ENCODE peak calls at places on chromosomes 1 and 21, in ten cellular contexts. I is breast epithelium, Q is GM23338, E is stomach, T is spleen, B is suprapubic skin, A is Panc1, W is transverse colon, X is HCT116, J is HepG2. D is an unnamed sample. For H3K4me1, the result is how much of the 10 kb centered on the place peaks cover.

GRCh38 chr1:151720974-151721787 is at the start of gene RIIAD1:
- DNase-seq in I (no peak), Q (peak), E (peak), T (peak), B (no peak), A (no peak), W (no peak), X (no peak), J (no peak), D (peak)

GRCh38 chr1:226679853-226680516 is 59.1 kb downstream of the ITPKB start:
- DNase-seq in I (peak), Q (peak), E (peak), T (peak), B (peak), A (no peak), W (peak), X (no peak), J (no peak), D (peak)

GRCh38 chr1:119316870-119317416 is 51.6 kb upstream of the HAO2 start:
- DNase-seq in I (no peak), Q (peak), E (no peak), T (no peak), B (no peak), A (no peak), W (no peak), X (peak), J (no peak), D (no peak)

GRCh38 chr1:185375583-185375982 is 58.5 kb upstream of the IVNS1ABP start:
- DNase-seq in I (no peak), Q (no peak), E (peak), T (peak), B (no peak), A (no peak), W (no peak), X (no peak), J (no peak), D (no peak)

GRCh38 chr21:26130249-26130896 is 40.2 kb downstream of the APP start:
- DNase-seq in I (no peak), Q (no peak), E (no peak), T (no peak), B (no peak), A (no peak), W (no peak), X (no peak), J (no peak), D (no peak)

GRCh38 chr1:66834926-66835325 is 33.9 kb upstream of the INSL5 start:
- DNase-seq in I (no peak), Q (no peak), E (no peak), T (no peak), B (no peak), A (no peak), W (no peak), X (no peak), J (no peak), D (no peak)

GRCh38 chr1:91673603-91674002 is 173.0 kb downstream of the CDC7 start:
- DNase-seq in I (no peak), Q (no peak), E (no peak), T (no peak), B (no peak), A (no peak), W (no peak), X (no peak), J (no peak), D (no peak)

GRCh38 chr1:152118915-152119314 is 3.7 kb upstream of the TCHH start:
- DNase-seq in I (no peak), Q (no peak), E (no peak), T (no peak), B (no peak), A (no peak), W (no peak), X (no peak), J (no peak), D (no peak)

GRCh38 chr21:36127250-36127904 is 7.5 kb upstream of the CBR3 start:
- DNase-seq in I (no peak), Q (no peak), E (peak), T (no peak), B (no peak), A (no peak), W (no peak), X (no peak), J (peak), D (no peak)

GRCh38 chr1:185073725-185074124 is 28.4 kb downstream of the RNF2 start:
- DNase-seq in I (no peak), Q (no peak), E (no peak), T (no peak), B (no peak), A (no peak), W (no peak), X (no peak), J (no peak), D (no peak)

GRCh38 chr1:110185181-110185580 is 24.9 kb upstream of the KCNC4 start:
- DNase-seq in I (no peak), Q (no peak), E (no peak), T (no peak), B (no peak), A (no peak), W (no peak), X (no peak), J (no peak), D (no peak)

GRCh38 chr1:31954607-31955283 is 16.6 kb upstream of the PTP4A2 start:
- DNase-seq in I (peak), Q (no peak), E (peak), T (peak), B (peak), A (no peak), W (peak), X (peak), J (peak), D (peak)

GRCh38 chr1:74858136-74858535 is 125.2 kb downstream of the TYW3 start:
- DNase-seq in I (no peak), Q (no peak), E (no peak), T (no peak), B (no peak), A (no peak), W (no peak), X (no peak), J (no peak), D (no peak)

GRCh38 chr1:8586438-8586837 is 231.0 kb downstream of the RERE start:
- DNase-seq in I (no peak), Q (no peak), E (no peak), T (no peak), B (no peak), A (no peak), W (no peak), X (no peak), J (no peak), D (no peak)

GRCh38 chr1:162397943-162398560 is 13.9 kb downstream of the SH2D1B start:
- DNase-seq in I (no peak), Q (no peak), E (no peak), T (no peak), B (no peak), A (no peak), W (no peak), X (no peak), J (no peak), D (no peak)

GRCh38 chr1:108877858-108878257 is 1.1 kb downstream of the GPSM2 start:
- DNase-seq in I (no peak), Q (no peak), E (no peak), T (no peak), B (no peak), A (no peak), W (no peak), X (no peak), J (no peak), D (no peak)

GRCh38 chr1:203178083-203178482 is 2.5 kb upstream of the MYBPH start:
- DNase-seq in I (peak), Q (no peak), E (no peak), T (peak), B (peak), A (no peak), W (no peak), X (peak), J (peak), D (no peak)

GRCh38 chr1:240109920-240110685 is 18.4 kb downstream of the FMN2 start:
- DNase-seq in I (no peak), Q (no peak), E (no peak), T (no peak), B (no peak), A (no peak), W (no peak), X (no peak), J (no peak), D (no peak)

GRCh38 chr1:182974792-182975191 is 21.8 kb upstream of the SHCBP1L start:
- DNase-seq in I (no peak), Q (peak), E (no peak), T (no peak), B (no peak), A (no peak), W (no peak), X (no peak), J (no peak), D (no peak)

GRCh38 chr1:156527584-156527983 is 27.0 kb upstream of the MEF2D start:
- DNase-seq in I (no peak), Q (no peak), E (no peak), T (no peak), B (no peak), A (no peak), W (no peak), X (no peak), J (no peak), D (no peak)

GRCh38 chr1:91161166-91161565 is 139.3 kb upstream of the ZNF644 start:
- DNase-seq in I (no peak), Q (no peak), E (no peak), T (no peak), B (no peak), A (no peak), W (no peak), X (no peak), J (no peak), D (no peak)

GRCh38 chr1:230977781-230978490 is 725 bp downstream of the TTC13 start:
- DNase-seq in I (no peak), Q (peak), E (peak), T (no peak), B (peak), A (no peak), W (peak), X (peak), J (peak), D (no peak)

GRCh38 chr1:90414201-90414600 is 302.9 kb downstream of the BARHL2 start:
- DNase-seq in I (no peak), Q (no peak), E (no peak), T (no peak), B (no peak), A (no peak), W (no peak), X (no peak), J (no peak), D (no peak)

GRCh38 chr1:79113836-79114235 is 107.3 kb upstream of the ADGRL4 start:
- DNase-seq in I (no peak), Q (no peak), E (no peak), T (no peak), B (no peak), A (no peak), W (no peak), X (no peak), J (no peak), D (no peak)

DNA sequence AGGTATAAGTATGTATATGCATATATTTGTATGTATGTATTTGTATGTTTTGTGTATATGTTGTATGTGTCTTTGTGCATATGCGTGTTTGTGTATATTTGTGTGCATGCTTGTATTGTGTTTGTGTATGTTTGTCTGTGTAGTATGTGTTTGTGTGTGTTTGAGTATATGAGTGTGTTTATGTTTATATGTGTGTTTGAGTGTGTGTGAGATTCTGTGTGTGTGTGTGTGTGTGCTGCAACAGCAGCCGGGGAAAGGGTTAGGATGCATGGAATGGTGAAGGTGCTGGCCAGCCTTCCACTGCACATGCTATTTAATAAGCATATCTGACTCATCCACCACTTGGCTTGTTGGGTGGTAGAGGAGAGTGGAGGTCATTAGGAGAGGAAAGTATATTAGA is 46.6 kb upstream of the RAB4A start:
- DNase-seq in I (no peak), Q (no peak), E (no peak), T (no peak), B (no peak), A (no peak), W (no peak), X (no peak), J (no peak), D (no peak)
- H3K4me1 ChIP-seq in I (under half), Q (under half), E (half or more), T (under half), B (under half), A (under half), W (under half), X (half or more), J (half or more), D (under half)

GRCh38 chr1:85317580-85317979 is 41.1 kb upstream of the BCL10 start:
- DNase-seq in I (no peak), Q (no peak), E (no peak), T (no peak), B (no peak), A (no peak), W (no peak), X (no peak), J (no peak), D (no peak)
- TF ChIP-seq POLR2AphosphoS5 in I (no peak), Q (no peak), E (no peak), T (no peak), B (no peak), A (no peak), W (no peak), X (no peak), J (no peak), D (no peak)

GRCh38 chr1:19454265-19455198 is 30.8 kb downstream of the CAPZB start:
- DNase-seq in I (no peak), Q (no peak), E (no peak), T (no peak), B (no peak), A (no peak), W (no peak), X (no peak), J (no peak), D (no peak)

GRCh38 chr1:19455353-19455752 is 30.0 kb downstream of the CAPZB start:
- DNase-seq in I (no peak), Q (no peak), E (no peak), T (no peak), B (no peak), A (no peak), W (no peak), X (no peak), J (no peak), D (no peak)

GRCh38 chr1:19450811-19451564 is 34.4 kb downstream of the CAPZB start:
- DNase-seq in I (no peak), Q (no peak), E (no peak), T (no peak), B (no peak), A (no peak), W (no peak), X (peak), J (no peak), D (no peak)

GRCh38 chr1:19452221-19452663 is 33.1 kb downstream of the CAPZB start:
- DNase-seq in I (no peak), Q (no peak), E (no peak), T (no peak), B (peak), A (no peak), W (no peak), X (no peak), J (no peak), D (no peak)

GRCh38 chr1:19453843-19454242 is 31.5 kb downstream of the CAPZB start:
- DNase-seq in I (no peak), Q (no peak), E (no peak), T (no peak), B (no peak), A (no peak), W (no peak), X (no peak), J (no peak), D (no peak)
- H3K4me1 ChIP-seq in I (under half), Q (half or more), E (half or more), T (half or more), B (half or more), A (half or more), W (half or more), X (under half), J (under half), D (half or more)

GRCh38 chr1:197437891-197438853 is 170.1 kb downstream of the CRB1 start:
- DNase-seq in I (no peak), Q (no peak), E (no peak), T (no peak), B (no peak), A (no peak), W (no peak), X (no peak), J (no peak), D (no peak)
- TF ChIP-seq POLR2AphosphoS5 in I (no peak), Q (no peak), E (no peak), T (no peak), B (no peak), A (no peak), W (no peak), X (no peak), J (no peak), D (no peak)

GRCh38 chr1:1826356-1827088 is 48.3 kb upstream of the NADK start:
- DNase-seq in I (no peak), Q (no peak), E (no peak), T (peak), B (no peak), A (no peak), W (no peak), X (no peak), J (no peak), D (no peak)
- H3K4me1 ChIP-seq in I (under half), Q (under half), E (under half), T (half or more), B (under half), A (under half), W (under half), X (under half), J (under half), D (under half)

GRCh38 chr1:11981378-11982009 is 1.2 kb downstream of the MFN2 start:
- DNase-seq in I (no peak), Q (no peak), E (no peak), T (no peak), B (no peak), A (no peak), W (no peak), X (no peak), J (no peak), D (no peak)

GRCh38 chr1:11979453-11979817 is 809 bp upstream of the MFN2 start:
- DNase-seq in I (no peak), Q (no peak), E (peak), T (peak), B (no peak), A (no peak), W (no peak), X (no peak), J (no peak), D (no peak)

GRCh38 chr1:11978290-11978689 is 2.0 kb upstream of the MFN2 start:
- DNase-seq in I (no peak), Q (no peak), E (no peak), T (no peak), B (no peak), A (no peak), W (no peak), X (no peak), J (no peak), D (no peak)

GRCh38 chr1:11980676-11980972 is 380 bp downstream of the MFN2 start:
- DNase-seq in I (no peak), Q (peak), E (no peak), T (no peak), B (no peak), A (no peak), W (no peak), X (no peak), J (no peak), D (no peak)

DNA sequence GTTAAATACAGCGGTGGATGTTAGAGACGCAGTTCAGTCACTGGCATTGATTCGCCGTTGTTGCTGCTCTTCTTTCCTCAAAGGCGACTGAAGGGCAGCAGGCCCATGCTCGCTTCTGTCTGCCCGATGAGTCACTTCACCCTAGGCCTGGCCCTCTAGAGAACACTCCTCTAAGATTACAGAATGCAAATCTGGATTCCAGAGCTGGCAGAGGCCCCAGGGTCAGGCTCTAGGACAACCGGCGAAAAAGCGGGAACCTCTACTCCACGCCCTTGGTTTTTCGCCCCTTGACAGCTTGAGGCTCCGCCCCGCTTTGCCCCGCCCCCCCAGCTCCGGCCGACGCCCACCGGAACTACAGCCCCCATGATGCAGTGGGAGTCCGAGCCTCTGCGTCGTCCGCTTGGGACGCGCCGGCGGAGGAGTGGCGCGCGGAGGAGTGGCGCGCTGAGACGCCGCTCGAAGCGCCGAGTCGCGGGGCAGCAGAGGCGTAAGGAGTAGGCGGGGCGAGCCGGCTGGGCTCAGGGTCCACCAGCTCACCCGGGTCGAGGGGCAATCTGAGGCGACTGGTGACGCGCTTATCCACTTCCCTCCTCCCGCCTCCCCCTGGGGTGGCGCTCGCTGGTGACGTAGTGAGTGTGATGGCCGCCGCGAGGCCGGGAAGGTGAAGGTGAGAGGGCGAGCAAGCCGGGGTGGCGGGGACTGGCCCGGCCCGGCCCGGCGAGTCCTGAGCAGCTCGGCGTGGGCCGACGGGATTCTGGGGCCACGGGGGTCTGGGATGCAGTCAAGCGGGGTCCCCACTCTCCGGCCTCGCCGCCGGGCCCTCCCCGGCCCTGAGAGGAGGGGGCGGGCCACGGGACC is at the start of gene MFN2:
- DNase-seq in I (peak), Q (peak), E (peak), T (peak), B (peak), A (peak), W (peak), X (peak), J (peak), D (peak)
- TF ChIP-seq POLR2AphosphoS5 in I (peak), Q (peak), E (peak), T (peak), B (peak), A (peak), W (peak), X (peak), J (peak), D (peak)

GRCh38 chr21:34617753-34618339 is 2.9 kb upstream of the RCAN1 start:
- DNase-seq in I (no peak), Q (no peak), E (no peak), T (no peak), B (no peak), A (no peak), W (no peak), X (no peak), J (no peak), D (no peak)

GRCh38 chr21:34625194-34625593 is 10.3 kb upstream of the RCAN1 start:
- DNase-seq in I (no peak), Q (no peak), E (no peak), T (no peak), B (no peak), A (no peak), W (no peak), X (no peak), J (no peak), D (no peak)

GRCh38 chr21:34620084-34620665 is 5.3 kb upstream of the RCAN1 start:
- DNase-seq in I (no peak), Q (no peak), E (no peak), T (no peak), B (no peak), A (no peak), W (no peak), X (no peak), J (no peak), D (no peak)

GRCh38 chr21:34623519-34623918 is 8.6 kb upstream of the RCAN1 start:
- DNase-seq in I (no peak), Q (no peak), E (no peak), T (no peak), B (no peak), A (no peak), W (no peak), X (no peak), J (no peak), D (no peak)

GRCh38 chr21:34621434-34622000 is 6.6 kb upstream of the RCAN1 start:
- DNase-seq in I (no peak), Q (no peak), E (no peak), T (no peak), B (no peak), A (no peak), W (no peak), X (no peak), J (no peak), D (no peak)
- H3K4me1 ChIP-seq in I (under half), Q (under half), E (under half), T (under half), B (under half), A (under half), W (under half), X (under half), J (under half), D (under half)

DNA sequence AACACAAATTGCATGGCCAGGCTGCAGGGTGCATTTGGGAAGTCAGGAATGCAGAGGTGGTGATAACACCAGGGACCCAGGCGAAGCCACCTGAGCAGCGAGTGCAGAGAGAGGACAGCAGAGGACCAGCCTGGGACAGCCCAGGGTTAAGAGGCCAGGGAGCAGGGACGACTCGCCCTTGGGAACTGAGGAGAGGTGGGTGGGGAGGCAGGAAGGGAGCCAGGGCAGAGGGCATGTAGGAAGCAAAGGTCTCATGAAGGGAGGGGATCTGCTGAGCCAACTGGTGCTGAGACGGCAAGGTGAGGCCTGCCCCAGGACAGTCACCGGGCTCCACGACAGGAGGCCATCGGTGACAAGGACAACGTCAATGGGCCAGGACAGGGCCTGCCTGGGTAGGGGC is 16.4 kb downstream of the KIF17 start:
- DNase-seq in I (no peak), Q (no peak), E (no peak), T (no peak), B (no peak), A (no peak), W (no peak), X (no peak), J (no peak), D (no peak)
- TF ChIP-seq POLR2AphosphoS5 in I (no peak), Q (no peak), E (no peak), T (no peak), B (no peak), A (no peak), W (no peak), X (no peak), J (no peak), D (no peak)

GRCh38 chr1:154429118-154429517 is 24.0 kb downstream of the IL6R start:
- DNase-seq in I (no peak), Q (no peak), E (no peak), T (no peak), B (no peak), A (no peak), W (no peak), X (no peak), J (no peak), D (no peak)
- H3K4me1 ChIP-seq in I (under half), Q (under half), E (half or more), T (half or more), B (half or more), A (under half), W (half or more), X (half or more), J (under half), D (half or more)